ENCODE peak calls at places on chromosome 1, in six cellular contexts. D is ascending aorta, Q is NCI-H345, R is retinal pigment epithelial cell, Y is A172, S is B cell. X is an unnamed sample.

GRCh38 chr1:68359045-68359444 is 90.7 kb downstream of the RPE65 start:
- DNase-seq in Y (no peak), D (no peak), Q (no peak), S (no peak), R (no peak), X (no peak)

GRCh38 chr1:113860891-113861290 is 10.6 kb downstream of the PTPN22 start:
- DNase-seq in D (no peak), R (no peak), Q (no peak), S (no peak), Y (peak), X (no peak)

GRCh38 chr1:173175514-173176146 is 31.5 kb downstream of the TNFSF4 start:
- DNase-seq in Q (no peak), R (peak), S (no peak), Y (no peak), D (no peak), X (peak)

GRCh38 chr1:227318003-227318851 is at the start of gene CDC42BPA:
- DNase-seq in Y (peak), R (peak), S (peak), Q (peak), D (peak), X (peak)

GRCh38 chr1:39159224-39160036 is 45.1 kb upstream of the MACF1 start:
- DNase-seq in Q (no peak), D (no peak), R (no peak), S (no peak), Y (peak), X (peak)

GRCh38 chr1:54480201-54480848 is 67.7 kb upstream of the ACOT11 start:
- DNase-seq in D (no peak), Y (no peak), R (no peak), Q (no peak), S (no peak), X (no peak)

GRCh38 chr1:16013220-16013907 is 4.5 kb downstream of the HSPB7 start:
- DNase-seq in S (peak), D (peak), Y (peak), R (peak), Q (no peak), X (peak)

GRCh38 chr1:67575861-67576260 is 109.1 kb upstream of the GADD45A start:
- DNase-seq in D (no peak), R (no peak), Y (peak), Q (no peak), S (no peak), X (no peak)

GRCh38 chr1:200364831-200365230 is 45.0 kb downstream of the ZNF281 start:
- DNase-seq in Q (no peak), Y (peak), D (no peak), R (no peak), S (no peak), X (no peak)

GRCh38 chr1:183719976-183720497 is 66.9 kb upstream of the APOBEC4 start:
- DNase-seq in D (no peak), R (no peak), S (no peak), Q (no peak), Y (no peak), X (no peak)

GRCh38 chr1:245690153-245690552 is 535.4 kb downstream of the KIF26B start:
- DNase-seq in R (no peak), D (no peak), S (no peak), Q (no peak), Y (no peak), X (no peak)

GRCh38 chr1:155012052-155012546 is 9.5 kb downstream of the ZBTB7B start:
- DNase-seq in Y (peak), R (no peak), S (no peak), Q (peak), D (no peak), X (no peak)

X was measured in DMS53.